ENCODE peak calls at places on chromosomes 3 and 15, in nine cellular contexts. D is psoas muscle; Y is SK-N-SH; W is pancreas; N is naive thymus-derived CD4-positive, alpha-beta T cell; I is HepG2; H is tibial nerve; B is neural progenitor cell; U is fibroblast of lung. C is an unnamed sample.
A peak's percentile ranks its signal among the peaks of the same experiment; 100 is the strongest.

GRCh38 chr3:16906679-16907078 is 21.9 kb downstream of the PLCL2 start:
- DNase-seq in D (no peak), Y (no peak), W (no peak), N (no peak), I (no peak), H (no peak), B (no peak), U (peak; percentile 67), C (no peak)

GRCh38 chr15:69090197-69090948 is 70.1 kb upstream of the GLCE start:
- DNase-seq in D (no peak), Y (peak; percentile 30), W (no peak), N (no peak), I (no peak), H (no peak), B (peak; percentile 34), U (peak; percentile 58), C (no peak)

GRCh38 chr3:135997554-135998320 is 32.2 kb downstream of the PPP2R3A start:
- DNase-seq in D (no peak), Y (no peak), W (no peak), N (no peak), I (no peak), H (no peak), B (peak; percentile 41), U (no peak), C (no peak)

GRCh38 chr15:69410290-69410874 is 3.8 kb upstream of the KIF23 start:
- DNase-seq in D (no peak), Y (peak; percentile 61), W (no peak), N (no peak), I (peak; percentile 11), H (no peak), B (peak; percentile 64), U (no peak), C (no peak)

GRCh38 chr3:177041021-177041729 is 156.1 kb downstream of the TBL1XR1 start:
- DNase-seq in D (no peak), Y (no peak), W (no peak), N (no peak), I (no peak), H (peak; percentile 60), B (no peak), U (peak; percentile 66), C (no peak)

GRCh38 chr15:57550640-57551039 is 41.1 kb upstream of the MYZAP start:
- DNase-seq in D (no peak), Y (no peak), W (peak; percentile 56), N (no peak), I (no peak), H (peak; percentile 53), B (no peak), U (no peak), C (no peak)

GRCh38 chr3:43893721-43894120 is 203.0 kb downstream of the ABHD5 start:
- DNase-seq in D (no peak), Y (no peak), W (no peak), N (no peak), I (no peak), H (no peak), B (no peak), U (peak; percentile 12), C (no peak)

GRCh38 chr3:149592758-149593240 is 65.0 kb downstream of the WWTR1 start:
- DNase-seq in D (peak; percentile 71), Y (no peak), W (no peak), N (no peak), I (no peak), H (no peak), B (peak; percentile 31), U (no peak), C (no peak)

GRCh38 chr3:161171113-161171512 is 50.0 kb upstream of the NMD3 start:
- DNase-seq in D (peak; percentile 74), Y (no peak), W (peak; percentile 6), N (no peak), I (no peak), H (peak; percentile 40), B (no peak), U (peak; percentile 73), C (peak; percentile 75)

GRCh38 chr3:177521305-177521704 is 324.0 kb upstream of the TBL1XR1 start:
- DNase-seq in D (no peak), Y (no peak), W (peak; percentile 63), N (no peak), I (no peak), H (no peak), B (peak; percentile 21), U (no peak), C (no peak)

GRCh38 chr15:96947296-96947695 is 616.8 kb downstream of the NR2F2 start:
- DNase-seq in D (no peak), Y (no peak), W (no peak), N (no peak), I (no peak), H (no peak), B (peak; percentile 24), U (no peak), C (no peak)
- H3K27ac ChIP-seq in D (no peak overlapping the region), Y (no peak overlapping the region), W (no peak overlapping the region), N (no peak overlapping the region), I (no peak overlapping the region), H (no peak overlapping the region), B (no peak overlapping the region), U (no peak overlapping the region), C (no peak overlapping the region)

GRCh38 chr3:37858742-37859141 is 2.9 kb upstream of the CTDSPL start:
- DNase-seq in D (no peak), Y (no peak), W (no peak), N (no peak), I (no peak), H (no peak), B (no peak), U (no peak), C (no peak)
- H3K4me3 ChIP-seq in D (no peak overlapping the region), Y (no peak overlapping the region), W (no peak overlapping the region), N (no peak overlapping the region), I (no peak overlapping the region), H (no peak overlapping the region), B (no peak overlapping the region), U (no peak overlapping the region), C (no peak overlapping the region)

GRCh38 chr15:98809273-98809672 is 160.9 kb downstream of the IGF1R start:
- DNase-seq in D (no peak), Y (no peak), W (peak; percentile 62), N (no peak), I (no peak), H (no peak), B (no peak), U (no peak), C (no peak)
- H3K27ac ChIP-seq in D (no peak overlapping the region), Y (no peak overlapping the region), W (no peak overlapping the region), N (no peak overlapping the region), I (no peak overlapping the region), H (no peak overlapping the region), B (no peak overlapping the region), U (no peak overlapping the region), C (no peak overlapping the region)

GRCh38 chr3:151087648-151088047 is 2.2 kb downstream of the MED12L start:
- DNase-seq in D (no peak), Y (no peak), W (no peak), N (no peak), I (no peak), H (no peak), B (no peak), U (no peak), C (no peak)
- H3K4me3 ChIP-seq in D (no peak overlapping the region), Y (no peak overlapping the region), W (no peak overlapping the region), N (no peak overlapping the region), I (no peak overlapping the region), H (no peak overlapping the region), B (peak overlapping the region; percentile 85), U (no peak overlapping the region), C (no peak overlapping the region)

DNA sequence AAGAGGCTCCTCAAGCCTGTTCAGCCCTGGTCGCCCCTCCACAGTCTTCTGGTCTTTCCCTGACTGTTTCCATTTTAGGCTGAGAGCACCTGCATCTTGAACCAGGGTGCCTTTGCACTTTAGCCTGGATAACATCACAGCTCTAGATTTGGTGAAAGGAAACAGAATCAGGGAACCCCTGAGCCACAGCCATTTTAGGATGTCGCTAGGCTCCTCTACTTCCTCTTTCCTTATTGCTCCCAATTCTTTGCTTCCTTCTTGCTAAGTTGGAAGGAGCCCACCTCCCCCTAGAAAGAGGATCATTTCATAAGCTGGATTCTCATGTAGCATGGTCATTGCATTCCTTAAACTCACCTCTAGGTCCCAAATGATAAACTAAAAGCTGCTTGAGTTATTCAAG is 130.8 kb upstream of the TPRG1 start:
- DNase-seq in D (no peak), Y (no peak), W (no peak), N (no peak), I (no peak), H (no peak), B (no peak), U (no peak), C (no peak)
- H3K27ac ChIP-seq in D (no peak overlapping the region), Y (no peak overlapping the region), W (no peak overlapping the region), N (no peak overlapping the region), I (no peak overlapping the region), H (no peak overlapping the region), B (no peak overlapping the region), U (no peak overlapping the region), C (no peak overlapping the region)

C was measured in aorta.